ENCODE peak calls at places on chromosomes 13 and 19, in six cellular contexts. K, P, R, C, L and Q are unnamed samples.

GRCh38 chr19:50505856-50506611 is 5.0 kb downstream of the JOSD2 start:
- DNase-seq in K (no peak), P (no peak), R (no peak), C (no peak), L (no peak), Q (no peak)

GRCh38 chr19:49200238-49200862 is 42.8 kb downstream of the TRPM4 start:
- DNase-seq in K (peak; percentile 65), P (no peak), R (no peak), C (no peak), L (no peak), Q (no peak)

GRCh38 chr19:17091758-17092333 is 16.3 kb downstream of the MYO9B start:
- DNase-seq in K (no peak), P (no peak), R (no peak), C (no peak), L (no peak), Q (no peak)

GRCh38 chr13:65585346-65585745 is 1644.8 kb downstream of the PCDH9 start:
- DNase-seq in K (no peak), P (no peak), R (no peak), C (no peak), L (no peak), Q (no peak)

GRCh38 chr19:32268381-32268780 is 77.0 kb upstream of the ZNF507 start:
- DNase-seq in K (no peak), P (no peak), R (no peak), C (no peak), L (no peak), Q (no peak)

GRCh38 chr13:73331556-73331955 is 272.8 kb downstream of the KLF5 start:
- DNase-seq in K (no peak), P (no peak), R (no peak), C (no peak), L (no peak), Q (no peak)

GRCh38 chr13:75621147-75621546 is 15.0 kb upstream of the LMO7 start:
- DNase-seq in K (no peak), P (peak; percentile 62), R (peak; percentile 79), C (no peak), L (no peak), Q (peak; percentile 23)

GRCh38 chr19:55676889-55677505 is 2.0 kb downstream of the EPN1 start:
- DNase-seq in K (no peak), P (no peak), R (no peak), C (no peak), L (no peak), Q (no peak)

GRCh38 chr19:17289489-17289888 is 7.8 kb downstream of the ANKLE1 start:
- DNase-seq in K (peak; percentile 96), P (peak; percentile 93), R (peak; percentile 85), C (no peak), L (peak; percentile 65), Q (peak; percentile 75)

GRCh38 chr13:106048386-106048785 is 487.1 kb downstream of the EFNB2 start:
- DNase-seq in K (no peak), P (no peak), R (no peak), C (no peak), L (no peak), Q (no peak)

GRCh38 chr19:51417107-51417806 is at the start of gene SIGLEC10:
- DNase-seq in K (peak; percentile 46), P (no peak), R (no peak), C (no peak), L (no peak), Q (no peak)

GRCh38 chr19:19171821-19172532 is 1.9 kb upstream of the MEF2B start:
- DNase-seq in K (peak; percentile 61), P (peak; percentile 56), R (no peak), C (no peak), L (no peak), Q (peak; percentile 47)

GRCh38 chr13:25648996-25649633 is 277.3 kb downstream of the ATP8A2 start:
- DNase-seq in K (no peak), P (no peak), R (no peak), C (no peak), L (no peak), Q (peak; percentile 15)

GRCh38 chr13:27791146-27791900 is 960 bp upstream of the GSX1 start:
- DNase-seq in K (peak; percentile 31), P (no peak), R (no peak), C (no peak), L (no peak), Q (no peak)

GRCh38 chr13:30857636-30858035 is 48.4 kb upstream of the MEDAG start:
- DNase-seq in K (no peak), P (no peak), R (peak; percentile 63), C (no peak), L (no peak), Q (no peak)

GRCh38 chr13:111897178-111897845 is 169.6 kb upstream of the SOX1 start:
- DNase-seq in K (no peak), P (no peak), R (no peak), C (no peak), L (no peak), Q (no peak)

GRCh38 chr13:23608704-23609413 is 38.6 kb downstream of the TNFRSF19 start:
- DNase-seq in K (no peak), P (no peak), R (no peak), C (no peak), L (peak; percentile 40), Q (no peak)

GRCh38 chr13:114140909-114141255 is 8.5 kb upstream of the RASA3 start:
- DNase-seq in K (no peak), P (no peak), R (no peak), C (no peak), L (no peak), Q (no peak)

GRCh38 chr13:22311734-22312404 is 641.0 kb downstream of the FGF9 start:
- DNase-seq in K (no peak), P (no peak), R (no peak), C (no peak), L (peak; percentile 16), Q (no peak)

DNA sequence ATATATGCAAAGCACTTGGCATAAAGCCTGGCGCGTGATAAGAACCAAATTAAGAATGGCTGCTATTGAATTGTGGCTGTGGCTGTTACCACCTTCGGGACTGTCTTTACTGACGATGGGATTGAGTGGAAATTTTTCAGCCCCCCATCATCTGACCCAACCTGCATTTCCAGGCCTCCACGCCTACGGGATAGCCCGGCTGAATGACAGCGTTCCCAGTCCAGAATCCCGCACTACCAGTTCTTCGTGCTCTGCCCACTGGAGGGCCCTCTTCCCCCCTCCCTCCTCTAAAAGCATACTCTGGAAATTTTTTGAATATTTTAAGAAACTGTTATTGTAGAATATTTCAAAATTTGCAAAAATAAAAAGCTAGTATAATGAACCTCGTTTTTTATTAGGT is 11.0 kb downstream of the KRTDAP start:
- DNase-seq in K (no peak), P (no peak), R (no peak), C (no peak), L (no peak), Q (no peak)
- H3K4me3 ChIP-seq in K (no peak overlapping the region), P (no peak overlapping the region), R (no peak overlapping the region), C (no peak overlapping the region), L (no peak overlapping the region), Q (no peak overlapping the region)

GRCh38 chr19:42074513-42075363 is 1.2 kb upstream of the ZNF574 start:
- DNase-seq in K (peak; percentile 50), P (no peak), R (no peak), C (no peak), L (no peak), Q (no peak)
- H3K4me3 ChIP-seq in K (peak overlapping the region; percentile 70), P (peak overlapping the region; percentile 81), R (peak overlapping the region; percentile 88), C (peak overlapping the region; percentile 89), L (peak overlapping the region; percentile 52), Q (peak overlapping the region; percentile 68)

GRCh38 chr13:41459754-41460111 is 2.4 kb downstream of the RGCC start:
- DNase-seq in K (no peak), P (no peak), R (no peak), C (no peak), L (no peak), Q (no peak)
- H3K4me3 ChIP-seq in K (no peak overlapping the region), P (peak overlapping the region; percentile 63), R (no peak overlapping the region), C (peak overlapping the region; percentile 92), L (no peak overlapping the region), Q (no peak overlapping the region)

DNA sequence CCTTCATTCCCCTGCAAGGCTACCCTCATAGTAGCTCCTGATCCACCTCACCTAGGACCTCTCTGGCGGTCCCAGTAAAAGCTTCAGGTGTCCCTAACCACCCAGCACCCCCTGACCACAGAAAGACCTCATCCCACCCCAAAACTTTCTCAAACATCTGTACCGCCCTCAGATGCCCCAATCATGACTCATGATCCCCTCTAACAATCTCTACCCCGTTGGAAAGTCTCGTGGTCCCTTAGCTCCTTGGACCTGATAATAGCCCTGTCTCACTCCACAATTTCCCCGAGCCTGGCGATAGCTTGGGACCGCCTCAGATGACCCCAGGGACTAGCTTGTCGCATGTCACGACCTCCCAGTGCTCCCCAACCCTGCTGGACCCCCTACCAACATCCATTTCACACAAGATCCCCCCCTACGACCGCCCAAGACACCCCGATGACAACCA is 512 bp downstream of the NDUFA11 start:
- DNase-seq in K (peak; percentile 46), P (peak; percentile 49), R (peak; percentile 46), C (no peak), L (no peak), Q (no peak)
- H3K4me3 ChIP-seq in K (peak overlapping the region; percentile 91), P (peak overlapping the region; percentile 100), R (peak overlapping the region; percentile 95), C (peak overlapping the region; percentile 92), L (peak overlapping the region; percentile 64), Q (peak overlapping the region; percentile 92)

GRCh38 chr19:45079063-45079910 is at the start of gene GEMIN7:
- DNase-seq in K (peak; percentile 93), P (peak; percentile 72), R (peak; percentile 51), C (no peak), L (peak; percentile 67), Q (no peak)
- H3K4me3 ChIP-seq in K (peak within 1 kb of the TSS; percentile 85), P (peak within 1 kb of the TSS; percentile 96), R (peak within 1 kb of the TSS; percentile 81), C (peak within 1 kb of the TSS; percentile 89), L (peak within 1 kb of the TSS; percentile 78), Q (peak within 1 kb of the TSS; percentile 99)

DNA sequence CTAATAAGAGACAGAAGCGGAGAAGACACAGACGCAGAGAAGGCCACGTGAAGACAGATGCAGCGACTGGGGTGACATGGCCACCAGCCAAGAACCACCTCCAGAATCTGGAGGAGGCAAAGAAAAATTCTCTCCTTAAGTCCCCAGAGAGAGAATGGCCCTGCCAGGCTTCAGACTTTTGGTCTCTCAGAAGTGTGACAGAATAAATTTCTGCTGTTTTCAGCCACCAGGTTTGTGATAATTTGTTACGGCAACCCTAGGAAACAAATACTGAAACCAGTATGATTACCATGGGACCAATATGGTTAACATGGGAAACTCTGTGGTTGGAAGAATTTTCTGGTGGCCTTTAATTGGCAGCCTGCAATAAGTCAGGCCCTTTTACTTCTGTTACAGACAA is 63.9 kb upstream of the DOCK9 start:
- DNase-seq in K (no peak), P (no peak), R (no peak), C (no peak), L (no peak), Q (no peak)
- H3K4me3 ChIP-seq in K (no peak overlapping the region), P (no peak overlapping the region), R (no peak overlapping the region), C (no peak overlapping the region), L (no peak overlapping the region), Q (no peak overlapping the region)

GRCh38 chr19:39499932-39500331 is 1.2 kb downstream of the DLL3 start:
- DNase-seq in K (no peak), P (no peak), R (no peak), C (no peak), L (no peak), Q (no peak)

GRCh38 chr19:39499082-39499642 is 415 bp downstream of the DLL3 start:
- DNase-seq in K (peak; percentile 65), P (no peak), R (no peak), C (no peak), L (no peak), Q (no peak)

GRCh38 chr19:39498262-39499081 is at the start of gene DLL3:
- DNase-seq in K (peak; percentile 36), P (peak; percentile 10), R (no peak), C (no peak), L (no peak), Q (no peak)

GRCh38 chr19:39496063-39496462 is 2.7 kb upstream of the DLL3 start:
- DNase-seq in K (no peak), P (no peak), R (no peak), C (no peak), L (no peak), Q (no peak)

GRCh38 chr19:39497850-39498261 is 891 bp upstream of the DLL3 start:
- DNase-seq in K (peak; percentile 89), P (peak; percentile 29), R (peak; percentile 14), C (no peak), L (no peak), Q (no peak)
- H3K4me3 ChIP-seq in K (peak overlapping the region; percentile 74), P (peak overlapping the region; percentile 27), R (peak overlapping the region; percentile 30), C (peak overlapping the region; percentile 16), L (no peak overlapping the region), Q (peak overlapping the region; percentile 23)